ENCODE peak calls at places on chromosomes 13 and 19, in seven cellular contexts. U is astrocyte, S is progenitor cell of endocrine pancreas, Q is adrenal gland, G is tibial nerve, N is neural progenitor cell, X is cardiac fibroblast. O is an unnamed sample.

GRCh38 chr19:29432677-29433076 is 93.1 kb upstream of the VSTM2B start:
- DNase-seq in G (no peak), U (no peak), Q (no peak), S (no peak), N (no peak), X (no peak), O (no peak)

GRCh38 chr19:57382806-57383488 is 6.7 kb upstream of the ZNF548 start:
- DNase-seq in Q (no peak), U (no peak), X (no peak), S (no peak), G (no peak), N (no peak), O (no peak)

GRCh38 chr19:2176336-2176994 is 12.7 kb downstream of the DOT1L start:
- DNase-seq in N (no peak), G (no peak), Q (no peak), X (no peak), S (no peak), U (no peak), O (peak)

GRCh38 chr19:38434549-38435051 is 1.1 kb downstream of the RYR1 start:
- DNase-seq in Q (peak), U (no peak), X (no peak), G (no peak), S (no peak), N (peak), O (no peak)

GRCh38 chr19:49506575-49507105 is 5.8 kb upstream of the FCGRT start:
- DNase-seq in Q (peak), N (peak), X (peak), S (no peak), G (no peak), U (no peak), O (peak)

GRCh38 chr13:48316826-48317510 is 13.4 kb downstream of the RB1 start:
- DNase-seq in Q (no peak), S (no peak), N (no peak), U (no peak), G (no peak), X (no peak), O (no peak)

GRCh38 chr19:30228726-30229523 is 143.3 kb upstream of the ZNF536 start:
- DNase-seq in X (peak), Q (peak), G (no peak), S (no peak), N (peak), U (no peak), O (no peak)

GRCh38 chr13:113087923-113088690 is 17.5 kb upstream of the F7 start:
- DNase-seq in N (no peak), S (no peak), U (no peak), Q (no peak), X (no peak), G (no peak), O (no peak)

GRCh38 chr19:46624958-46625661 is at the start of gene PTGIR:
- DNase-seq in X (peak), G (peak), N (no peak), S (no peak), Q (no peak), U (peak), O (peak)

GRCh38 chr19:53161123-53161522 is 2.3 kb upstream of the ZNF347 start:
- DNase-seq in X (no peak), N (no peak), U (no peak), G (no peak), S (no peak), Q (no peak), O (no peak)

GRCh38 chr19:8988204-8988603 is 22.0 kb downstream of the MUC16 start:
- DNase-seq in U (no peak), S (no peak), Q (no peak), X (no peak), N (peak), G (no peak), O (no peak)
- TF ChIP-seq CTCF in U (no peak), S (no peak), Q (no peak), X (no peak), N (peak), G (peak), O (no peak)

GRCh38 chr19:18922228-18922985 is 2.9 kb downstream of the DDX49 start:
- DNase-seq in N (no peak), Q (peak), S (no peak), X (no peak), U (no peak), G (no peak), O (no peak)

GRCh38 chr19:18921593-18921992 is 2.1 kb downstream of the DDX49 start:
- DNase-seq in G (no peak), U (no peak), Q (no peak), N (no peak), X (no peak), S (no peak), O (no peak)

GRCh38 chr19:18920400-18920799 is 885 bp downstream of the DDX49 start:
- DNase-seq in G (no peak), S (no peak), N (no peak), U (no peak), Q (no peak), X (no peak), O (no peak)

GRCh38 chr19:18919895-18920204 is 335 bp downstream of the DDX49 start:
- DNase-seq in Q (no peak), X (no peak), S (no peak), U (no peak), N (no peak), G (no peak), O (no peak)

DNA sequence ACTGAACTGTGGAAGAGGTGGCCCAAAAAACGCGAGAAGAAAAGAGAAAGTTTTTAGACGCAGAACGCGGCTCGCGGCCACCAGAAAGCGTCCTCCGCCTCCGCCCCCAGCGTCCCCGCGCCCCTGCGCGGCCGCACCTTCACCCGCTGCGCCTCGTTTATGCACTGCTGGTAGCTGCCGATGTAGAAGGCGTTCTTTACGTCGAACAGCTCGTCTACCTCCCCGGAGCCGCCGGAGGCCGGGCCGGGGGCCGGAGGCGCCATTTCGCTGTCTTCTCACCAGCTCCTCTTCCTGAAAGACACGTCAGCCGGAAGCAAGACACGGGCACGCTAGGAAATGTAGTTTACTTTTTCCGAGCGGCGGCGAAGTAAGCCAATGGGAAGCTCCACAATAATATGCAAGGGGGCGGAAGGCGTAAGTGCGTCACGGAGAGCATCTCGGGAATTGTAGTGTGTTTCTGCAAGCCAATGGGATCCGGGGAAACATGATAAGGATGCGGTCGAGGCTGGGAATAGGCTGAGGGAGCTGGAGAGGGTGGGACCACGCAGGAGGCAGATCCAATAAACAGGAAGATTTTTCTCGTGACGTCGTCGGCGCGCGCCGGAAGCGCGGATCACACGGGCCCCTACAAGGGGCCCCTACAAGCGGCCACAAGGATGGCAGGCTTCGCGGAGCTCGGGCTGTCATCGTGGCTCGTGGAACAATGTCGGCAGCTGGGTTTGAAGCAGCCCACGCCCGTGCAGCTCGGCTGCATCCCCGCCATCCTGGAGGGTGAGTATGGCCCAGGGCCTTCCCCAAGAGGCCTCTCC is at the start of the genes COPE and DDX49:
- DNase-seq in X (peak), N (peak), S (peak), G (peak), Q (peak), U (peak), O (peak)
- TF ChIP-seq CTCF in X (no peak), N (peak), S (no peak), G (no peak), Q (no peak), U (no peak), O (no peak)

GRCh38 chr13:43193789-43194188 is 170.4 kb downstream of the DNAJC15 start:
- DNase-seq in N (no peak), U (no peak), X (no peak), Q (no peak), G (no peak), S (no peak), O (no peak)

GRCh38 chr13:43196750-43197149 is 173.4 kb downstream of the DNAJC15 start:
- DNase-seq in X (no peak), N (no peak), S (no peak), Q (no peak), G (no peak), U (no peak), O (no peak)

GRCh38 chr13:43196171-43196611 is 172.8 kb downstream of the DNAJC15 start:
- DNase-seq in S (no peak), U (no peak), X (peak), N (no peak), G (no peak), Q (no peak), O (peak)

GRCh38 chr13:43195112-43195511 is 171.7 kb downstream of the DNAJC15 start:
- DNase-seq in X (no peak), N (no peak), U (no peak), G (no peak), S (no peak), Q (no peak), O (no peak)

GRCh38 chr13:43195551-43195950 is 172.2 kb downstream of the DNAJC15 start:
- DNase-seq in S (no peak), G (no peak), N (no peak), X (no peak), Q (no peak), U (no peak), O (peak)
- TF ChIP-seq CTCF in S (no peak), G (no peak), N (no peak), X (peak), Q (no peak), U (no peak), O (no peak)

DNA sequence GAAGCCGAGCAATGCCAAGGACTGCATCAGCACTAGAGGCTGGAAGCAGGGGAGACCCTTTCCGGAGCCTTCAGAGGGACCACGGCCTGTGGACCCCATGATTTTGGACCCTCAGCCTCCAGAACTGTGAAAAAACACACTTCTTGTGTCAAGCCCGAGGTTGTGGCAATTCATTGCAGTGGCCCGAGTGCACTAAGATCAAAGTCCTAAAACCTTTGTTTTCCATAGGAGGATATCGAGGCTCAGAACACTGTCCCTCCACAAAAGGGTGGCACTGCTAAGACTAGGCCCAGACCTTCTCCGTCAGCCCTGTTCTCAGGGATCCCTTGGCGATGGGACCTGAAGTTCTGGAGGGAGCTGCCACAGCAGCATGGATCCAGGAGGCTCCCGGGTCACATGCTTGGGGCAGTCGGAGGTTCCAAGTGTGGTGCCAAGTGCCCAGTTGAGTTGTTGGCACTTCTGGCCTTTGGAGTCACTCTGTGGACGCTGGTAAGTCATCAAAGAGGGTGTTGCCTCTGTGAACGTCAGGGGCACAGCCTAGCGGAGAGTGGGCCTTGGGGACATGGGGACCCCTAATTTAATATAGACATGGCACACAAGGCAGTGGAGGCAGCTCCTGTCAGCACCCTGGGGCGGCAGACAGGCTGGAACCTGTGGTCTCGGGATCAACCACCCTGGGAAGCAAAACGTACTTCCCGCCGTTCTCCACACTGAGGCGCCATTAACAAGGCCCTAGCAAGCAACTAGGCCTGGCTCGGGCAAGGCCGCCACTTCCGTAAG is 199.2 kb downstream of the COL4A1 start:
- DNase-seq in X (no peak), Q (no peak), G (no peak), U (no peak), S (no peak), N (peak), O (no peak)
- TF ChIP-seq CTCF in X (peak), Q (no peak), G (no peak), U (peak), S (peak), N (peak), O (no peak)

GRCh38 chr13:44109986-44110640 is 230.4 kb downstream of the LACC1 start:
- DNase-seq in N (no peak), X (no peak), Q (no peak), S (no peak), G (no peak), U (no peak), O (no peak)
- TF ChIP-seq CTCF in N (no peak), X (no peak), Q (no peak), S (no peak), G (no peak), U (no peak), O (no peak)

DNA sequence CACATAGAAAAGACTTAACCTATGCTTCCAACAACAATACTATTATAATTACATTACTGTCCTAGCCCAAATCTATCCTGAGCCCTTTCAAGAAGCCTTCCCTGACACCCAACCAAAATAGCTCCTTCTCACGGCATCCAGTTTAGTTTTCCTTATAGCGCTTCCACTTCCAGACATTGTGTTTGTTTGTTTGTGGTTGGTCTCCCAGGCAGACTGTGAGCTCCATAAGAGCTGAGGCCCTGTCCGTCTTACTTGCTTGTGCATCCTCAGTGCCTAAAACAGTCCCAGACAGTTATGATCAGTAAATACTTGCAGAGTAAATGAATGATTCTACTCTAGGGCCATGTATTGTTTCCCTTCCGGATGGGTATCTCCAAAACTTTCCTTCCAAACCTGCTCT is 68.1 kb upstream of the STARD13 start:
- DNase-seq in X (no peak), G (no peak), Q (no peak), U (no peak), S (no peak), N (no peak), O (no peak)
- TF ChIP-seq CTCF in X (no peak), G (no peak), Q (no peak), U (no peak), S (no peak), N (no peak), O (no peak)

DNA sequence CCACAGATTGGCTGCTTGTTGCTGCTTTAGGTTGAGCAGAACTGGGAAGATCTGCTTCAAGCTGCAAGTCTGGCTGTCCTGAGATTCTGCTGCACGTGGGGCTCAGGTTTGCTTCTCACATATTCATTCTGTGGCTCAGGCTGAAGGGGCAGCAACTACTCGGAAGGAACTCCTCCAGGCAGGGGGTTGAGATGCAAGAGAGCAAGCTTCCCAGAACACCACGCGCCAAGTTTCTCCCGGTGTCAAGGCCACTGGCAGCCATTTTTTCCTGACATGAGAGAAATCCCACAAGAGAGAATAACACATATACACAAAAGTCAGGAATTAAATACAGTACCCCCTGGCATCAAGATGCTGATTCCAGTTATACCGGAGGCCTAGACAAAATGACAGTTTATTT is 887.6 kb upstream of the SLC10A2 start:
- DNase-seq in X (no peak), S (no peak), U (no peak), G (no peak), Q (no peak), N (no peak), O (no peak)
- TF ChIP-seq CTCF in X (no peak), S (no peak), U (no peak), G (no peak), Q (no peak), N (no peak), O (no peak)

DNA sequence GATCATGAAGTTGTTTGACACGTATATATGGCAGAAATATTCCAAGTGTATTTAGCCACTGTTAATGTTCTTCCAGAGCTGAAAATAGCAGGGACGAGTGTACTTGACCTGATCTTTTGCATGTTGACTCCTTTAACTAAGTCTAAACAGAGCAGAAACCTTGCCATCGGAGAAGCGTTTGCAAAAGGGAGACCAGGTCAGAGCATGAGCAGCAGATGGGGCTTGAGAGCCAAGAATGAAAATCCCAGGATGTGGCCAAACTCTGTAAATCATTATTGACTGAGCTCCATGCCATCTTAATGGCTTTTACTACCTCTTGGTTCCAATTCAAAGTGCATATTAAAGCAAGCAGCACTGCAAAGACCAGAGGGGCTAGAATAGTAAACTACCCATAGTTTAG is 55.5 kb downstream of the FAM216B start:
- DNase-seq in G (no peak), U (peak), N (peak), Q (peak), S (no peak), X (peak), O (peak)
- TF ChIP-seq CTCF in G (no peak), U (no peak), N (peak), Q (no peak), S (peak), X (peak), O (no peak)

GRCh38 chr13:51257187-51257586 is 35.0 kb downstream of the FAM124A start:
- DNase-seq in G (no peak), U (no peak), X (no peak), Q (no peak), N (no peak), S (no peak), O (no peak)
- TF ChIP-seq CTCF in G (no peak), U (no peak), X (peak), Q (no peak), N (no peak), S (no peak), O (no peak)

O was measured in MCF 10A.